ENCODE peak calls at places on chromosomes 12 and 14, in nine cellular contexts. O, V, D, R, F, Y, T, E and H are unnamed samples.
A peak's percentile ranks its signal among the peaks of the same experiment; 100 is the strongest.

GRCh38 chr12:118880745-118881144 is 100.6 kb upstream of the SRRM4 start:
- DNase-seq in V (no peak), T (no peak), Y (no peak), E (no peak), R (no peak), O (no peak), F (no peak), D (no peak), H (no peak)

GRCh38 chr12:58046281-58046680 is 104.9 kb downstream of the ATP23 start:
- DNase-seq in V (no peak), R (peak; percentile 66), O (no peak), E (no peak), Y (no peak), F (no peak), D (no peak), T (no peak), H (no peak)

GRCh38 chr14:68230941-68231717 is 411.6 kb downstream of the RAD51B start:
- DNase-seq in R (peak; percentile 90), V (no peak), F (no peak), D (no peak), Y (no peak), E (no peak), O (no peak), T (no peak), H (no peak)

GRCh38 chr12:47838286-47838931 is 18.7 kb upstream of the HDAC7 start:
- DNase-seq in T (peak; percentile 19), E (no peak), F (no peak), D (peak; percentile 60), R (peak; percentile 65), O (no peak), V (no peak), Y (no peak), H (no peak)

GRCh38 chr12:96493101-96493500 is 3.7 kb downstream of the CFAP54 start:
- DNase-seq in V (no peak), Y (no peak), O (no peak), D (no peak), R (peak; percentile 33), T (no peak), E (no peak), F (no peak), H (no peak)

GRCh38 chr14:100871234-100872186 is 32.0 kb downstream of the RTL1 start:
- DNase-seq in V (no peak), D (peak; percentile 15), T (no peak), F (no peak), O (no peak), Y (no peak), R (no peak), E (no peak), H (no peak)

GRCh38 chr12:570949-571794 is 92.1 kb downstream of the NINJ2 start:
- DNase-seq in O (peak; percentile 29), D (no peak), V (no peak), E (no peak), Y (no peak), R (peak; percentile 85), T (no peak), F (no peak), H (peak; percentile 19)

GRCh38 chr14:83425138-83425537 is 1891.5 kb upstream of the SEL1L start:
- DNase-seq in Y (no peak), O (no peak), T (no peak), F (no peak), V (no peak), D (no peak), R (peak; percentile 33), E (no peak), H (no peak)

GRCh38 chr12:20442322-20442721 is 74.0 kb downstream of the PDE3A start:
- DNase-seq in V (no peak), T (no peak), F (no peak), E (no peak), R (no peak), O (no peak), D (no peak), Y (no peak), H (no peak)

GRCh38 chr12:53695148-53696138 is 19.6 kb upstream of the ATP5MC2 start:
- DNase-seq in O (no peak), R (peak; percentile 16), V (peak; percentile 61), E (peak; percentile 17), D (peak; percentile 60), F (no peak), T (no peak), Y (peak; percentile 26), H (no peak)

GRCh38 chr12:88036368-88036965 is 7.3 kb upstream of the C12orf50 start:
- DNase-seq in Y (no peak), E (no peak), F (no peak), V (no peak), D (no peak), T (no peak), R (peak; percentile 52), O (no peak), H (no peak)

GRCh38 chr12:109387425-109388166 is 39.9 kb downstream of the MYO1H start:
- DNase-seq in R (peak; percentile 61), V (no peak), Y (no peak), O (no peak), D (no peak), F (no peak), T (no peak), E (no peak), H (no peak)

GRCh38 chr12:122889658-122890561 is 6.0 kb downstream of the VPS37B start:
- DNase-seq in F (no peak), T (no peak), O (no peak), D (no peak), E (no peak), R (no peak), Y (no peak), V (no peak), H (no peak)

GRCh38 chr14:23910081-23910875 is 43.3 kb upstream of the DHRS4 start:
- DNase-seq in R (peak; percentile 79), T (peak; percentile 38), O (peak; percentile 2), V (peak; percentile 33), E (no peak), Y (no peak), D (peak; percentile 44), F (no peak), H (no peak)

GRCh38 chr12:75488553-75488952 is 8.0 kb downstream of the GLIPR1 start:
- DNase-seq in R (peak; percentile 46), D (peak; percentile 11), E (no peak), Y (no peak), F (no peak), O (no peak), T (no peak), V (no peak), H (no peak)

GRCh38 chr12:120588948-120589930 is 8.0 kb upstream of the POP5 start:
- DNase-seq in O (no peak), V (no peak), D (no peak), F (no peak), Y (no peak), T (no peak), E (no peak), R (no peak), H (no peak)

GRCh38 chr14:71488703-71489141 is 443.5 kb upstream of the RGS6 start:
- DNase-seq in D (no peak), F (no peak), T (no peak), R (no peak), E (no peak), O (no peak), Y (no peak), V (no peak), H (no peak)

GRCh38 chr12:67068204-67068731 is 200.9 kb upstream of the CAND1 start:
- DNase-seq in D (peak; percentile 12), E (no peak), Y (no peak), T (no peak), V (no peak), O (no peak), F (no peak), R (peak; percentile 17), H (no peak)

GRCh38 chr12:85630851-85631250 is 205.4 kb downstream of the RASSF9 start:
- DNase-seq in R (peak; percentile 63), V (no peak), O (no peak), E (no peak), D (no peak), Y (no peak), T (no peak), F (no peak), H (no peak)

GRCh38 chr12:82740129-82741000 is 53.7 kb downstream of the TMTC2 start:
- DNase-seq in O (no peak), F (no peak), R (peak; percentile 82), E (no peak), D (no peak), V (no peak), Y (no peak), T (no peak), H (no peak)

GRCh38 chr14:100156776-100157175 is 2.7 kb downstream of the DEGS2 start:
- DNase-seq in F (no peak), D (no peak), R (no peak), V (no peak), O (no peak), E (no peak), T (no peak), Y (no peak), H (no peak)

GRCh38 chr12:121975029-121975428 is 46.7 kb upstream of the BCL7A start:
- DNase-seq in R (no peak), E (no peak), O (no peak), Y (no peak), D (no peak), T (no peak), F (no peak), V (no peak), H (no peak)

GRCh38 chr14:96410119-96410518 is 18.2 kb downstream of the AK7 start:
- DNase-seq in O (no peak), Y (no peak), F (no peak), T (no peak), E (no peak), R (no peak), V (no peak), D (no peak), H (no peak)

GRCh38 chr14:99562848-99563748 is 40.9 kb downstream of the CCDC85C start:
- DNase-seq in R (peak; percentile 87), O (peak; percentile 15), E (no peak), V (no peak), Y (no peak), T (peak; percentile 88), F (no peak), D (no peak), H (peak; percentile 62)

GRCh38 chr12:46494424-46494823 is 121.9 kb upstream of the SLC38A2 start:
- DNase-seq in V (no peak), E (no peak), O (peak; percentile 17), R (peak; percentile 65), F (no peak), Y (no peak), D (no peak), T (no peak), H (no peak)

GRCh38 chr12:94287245-94287628 is 138.9 kb downstream of the PLXNC1 start:
- DNase-seq in O (no peak), T (no peak), F (no peak), V (no peak), E (no peak), D (no peak), Y (no peak), R (no peak), H (no peak)

GRCh38 chr14:81453166-81453766 is 53.1 kb upstream of the STON2 start:
- DNase-seq in O (no peak), R (peak; percentile 78), E (peak; percentile 28), F (peak; percentile 30), T (peak; percentile 31), D (peak; percentile 69), V (peak; percentile 55), Y (peak; percentile 35), H (peak; percentile 45)

GRCh38 chr14:100076133-100076532 is 10.9 kb downstream of the EVL start:
- DNase-seq in T (no peak), D (peak; percentile 71), V (peak; percentile 61), E (no peak), R (peak; percentile 34), F (no peak), O (no peak), Y (no peak), H (no peak)

GRCh38 chr12:104911942-104912341 is 46.1 kb downstream of the SLC41A2 start:
- DNase-seq in T (no peak), Y (no peak), D (no peak), V (no peak), O (no peak), R (no peak), F (no peak), E (no peak), H (no peak)

GRCh38 chr14:71094722-71095121 is 187.5 kb downstream of the PCNX1 start:
- DNase-seq in D (no peak), E (no peak), T (no peak), V (no peak), Y (no peak), R (no peak), F (no peak), O (no peak), H (no peak)

GRCh38 chr12:48991247-48992050 is 7.7 kb downstream of the DDN start:
- DNase-seq in F (no peak), V (no peak), Y (no peak), R (no peak), T (no peak), D (no peak), O (no peak), E (no peak), H (no peak)